ENCODE peak calls at places on chromosome 21, in seven cellular contexts. P is colonic mucosa; I is posterior cingulate gyrus; E is activated CD4-positive, alpha-beta T cell treated with anti-CD3 and anti-CD28 coated beads, Interleukin-2, amount 10 ng/mL, durations not matched to agents 7 days and 5 days; U is stimulated activated CD8-positive, alpha-beta memory T cell treated with anti-CD3 and anti-CD28 coated beads, Interleukin-4, amount 100 ng/mL, for 1 hour; O is stimulated activated naive CD8-positive, alpha-beta T cell treated with anti-CD3 and anti-CD28 coated beads, Interleukin-15, amount 100 ng/mL, for 72 hours; Q is IMR-90. W is an unnamed sample.
A peak's percentile ranks its signal among the peaks of the same experiment; 100 is the strongest.

GRCh38 chr21:35244514-35244913 is 195.4 kb upstream of the RUNX1 start:
- DNase-seq in P (no peak), I (no peak), E (no peak), U (no peak), O (no peak), Q (peak; percentile 77), W (no peak)

GRCh38 chr21:43269461-43269860 is 100.7 kb downstream of the CRYAA start:
- DNase-seq in P (no peak), I (peak; percentile 38), E (peak; percentile 26), U (no peak), O (peak; percentile 35), Q (no peak), W (no peak)

GRCh38 chr21:44949161-44950015 is 9.6 kb downstream of the SLX9 start:
- DNase-seq in P (peak; percentile 91), I (peak; percentile 93), E (peak; percentile 86), U (peak; percentile 67), O (peak; percentile 74), Q (peak; percentile 76), W (peak; percentile 60)

GRCh38 chr21:46551636-46552241 is 53.1 kb downstream of the S100B start:
- DNase-seq in P (no peak), I (no peak), E (peak; percentile 33), U (no peak), O (peak; percentile 66), Q (no peak), W (no peak)

GRCh38 chr21:36263797-36264196 is 56.2 kb upstream of the MORC3 start:
- DNase-seq in P (no peak), I (no peak), E (no peak), U (no peak), O (no peak), Q (no peak), W (no peak)

GRCh38 chr21:42039911-42040351 is 29.8 kb upstream of the ZBTB21 start:
- DNase-seq in P (no peak), I (peak; percentile 27), E (no peak), U (no peak), O (no peak), Q (peak; percentile 96), W (peak; percentile 78)

GRCh38 chr21:39441502-39442475 is 3.8 kb downstream of the LCA5L start:
- DNase-seq in P (no peak), I (no peak), E (peak; percentile 61), U (peak; percentile 3), O (peak; percentile 18), Q (peak; percentile 68), W (peak; percentile 48)

GRCh38 chr21:36783612-36784383 is 84.9 kb downstream of the SIM2 start:
- DNase-seq in P (no peak), I (no peak), E (no peak), U (no peak), O (no peak), Q (peak; percentile 97), W (peak; percentile 68)

GRCh38 chr21:36422279-36423098 is 37.3 kb downstream of the CHAF1B start:
- DNase-seq in P (peak; percentile 62), I (peak; percentile 80), E (peak; percentile 30), U (no peak), O (peak; percentile 13), Q (peak; percentile 71), W (peak; percentile 67)

GRCh38 chr21:17612565-17613241 is at the start of gene BTG3:
- DNase-seq in P (peak; percentile 87), I (peak; percentile 86), E (peak; percentile 80), U (peak; percentile 66), O (peak; percentile 82), Q (peak; percentile 76), W (peak; percentile 33)

GRCh38 chr21:41064325-41064724 is 103.6 kb upstream of the BACE2 start:
- DNase-seq in P (no peak), I (no peak), E (no peak), U (no peak), O (no peak), Q (no peak), W (no peak)

GRCh38 chr21:43572443-43572842 is 86.8 kb downstream of the HSF2BP start:
- DNase-seq in P (no peak), I (no peak), E (no peak), U (no peak), O (no peak), Q (no peak), W (no peak)

GRCh38 chr21:17462276-17462981 is 50.4 kb upstream of the CXADR start:
- DNase-seq in P (peak; percentile 82), I (no peak), E (no peak), U (no peak), O (no peak), Q (peak; percentile 42), W (peak; percentile 73)

GRCh38 chr21:45305831-45306230 is 18.1 kb upstream of the POFUT2 start:
- DNase-seq in P (no peak), I (no peak), E (no peak), U (no peak), O (no peak), Q (no peak), W (peak; percentile 33)

GRCh38 chr21:31893841-31894240 is 21.0 kb downstream of the HUNK start:
- DNase-seq in P (no peak), I (no peak), E (no peak), U (no peak), O (no peak), Q (no peak), W (no peak)

GRCh38 chr21:41815652-41816582 is 49.1 kb upstream of the RIPK4 start:
- DNase-seq in P (no peak), I (peak; percentile 64), E (no peak), U (no peak), O (no peak), Q (no peak), W (no peak)

GRCh38 chr21:14318598-14318997 is 64.3 kb downstream of the HSPA13 start:
- DNase-seq in P (no peak), I (no peak), E (no peak), U (no peak), O (no peak), Q (no peak), W (no peak)

GRCh38 chr21:28737671-28738279 is 254.9 kb downstream of the LTN1 start:
- DNase-seq in P (no peak), I (no peak), E (no peak), U (no peak), O (no peak), Q (peak; percentile 59), W (peak; percentile 29)

GRCh38 chr21:37087188-37087587 is 14.1 kb downstream of the TTC3 start:
- DNase-seq in P (no peak), I (no peak), E (no peak), U (no peak), O (no peak), Q (peak; percentile 82), W (peak; percentile 47)

GRCh38 chr21:33290441-33290840 is 24.3 kb downstream of the IL10RB start:
- DNase-seq in P (peak; percentile 59), I (no peak), E (no peak), U (no peak), O (no peak), Q (no peak), W (no peak)

GRCh38 chr21:27572681-27573080 is 605.8 kb upstream of the ADAMTS5 start:
- DNase-seq in P (no peak), I (no peak), E (no peak), U (no peak), O (no peak), Q (peak; percentile 90), W (peak; percentile 55)

GRCh38 chr21:41185802-41186201 is 17.8 kb downstream of the BACE2 start:
- DNase-seq in P (no peak), I (no peak), E (no peak), U (no peak), O (no peak), Q (no peak), W (no peak)

GRCh38 chr21:43372663-43373386 is 54.1 kb downstream of the SIK1 start:
- DNase-seq in P (no peak), I (no peak), E (no peak), U (no peak), O (no peak), Q (no peak), W (no peak)

GRCh38 chr21:34687065-34687464 is 18.3 kb downstream of the CLIC6 start:
- DNase-seq in P (no peak), I (no peak), E (no peak), U (no peak), O (no peak), Q (no peak), W (no peak)

GRCh38 chr21:18275740-18276139 is 31.1 kb downstream of the CHODL start:
- DNase-seq in P (no peak), I (no peak), E (no peak), U (no peak), O (no peak), Q (no peak), W (no peak)

GRCh38 chr21:35237287-35237686 is 188.2 kb upstream of the RUNX1 start:
- DNase-seq in P (no peak), I (no peak), E (no peak), U (no peak), O (no peak), Q (no peak), W (no peak)

GRCh38 chr21:34996304-34997081 is 52.6 kb downstream of the RUNX1 start:
- DNase-seq in P (no peak), I (no peak), E (no peak), U (no peak), O (no peak), Q (peak; percentile 41), W (no peak)

GRCh38 chr21:46064870-46065214 is 33.1 kb upstream of the COL6A2 start:
- DNase-seq in P (no peak), I (peak; percentile 44), E (no peak), U (no peak), O (no peak), Q (no peak), W (no peak)

GRCh38 chr21:44881586-44881939 is 8.1 kb upstream of the PTTG1IP start:
- DNase-seq in P (no peak), I (peak; percentile 53), E (no peak), U (no peak), O (no peak), Q (no peak), W (no peak)

GRCh38 chr21:18147678-18148077 is 97.0 kb upstream of the CHODL start:
- DNase-seq in P (no peak), I (no peak), E (no peak), U (no peak), O (no peak), Q (no peak), W (no peak)

GRCh38 chr21:32713726-32714125 is 14.1 kb downstream of the SYNJ1 start:
- DNase-seq in P (no peak), I (no peak), E (no peak), U (no peak), O (no peak), Q (no peak), W (no peak)

GRCh38 chr21:39885119-39885848 is 18.0 kb downstream of the PCP4 start:
- DNase-seq in P (no peak), I (peak; percentile 87), E (no peak), U (no peak), O (no peak), Q (no peak), W (no peak)

GRCh38 chr21:38898422-38899098 is 92.8 kb downstream of the ETS2 start:
- DNase-seq in P (no peak), I (no peak), E (no peak), U (no peak), O (no peak), Q (no peak), W (no peak)

GRCh38 chr21:46001821-46002681 is 20.5 kb downstream of the COL6A1 start:
- DNase-seq in P (peak; percentile 17), I (peak; percentile 78), E (no peak), U (no peak), O (no peak), Q (no peak), W (no peak)

GRCh38 chr21:39182484-39183271 is 573 bp downstream of the PSMG1 start:
- DNase-seq in P (peak; percentile 45), I (no peak), E (no peak), U (no peak), O (no peak), Q (no peak), W (peak; percentile 17)

GRCh38 chr21:36747815-36748381 is 49.0 kb downstream of the SIM2 start:
- DNase-seq in P (peak; percentile 54), I (no peak), E (peak; percentile 20), U (no peak), O (peak; percentile 56), Q (peak; percentile 34), W (peak; percentile 18)

GRCh38 chr21:45383615-45384201 is 21.3 kb upstream of the COL18A1 start:
- DNase-seq in P (no peak), I (peak; percentile 61), E (no peak), U (no peak), O (no peak), Q (no peak), W (no peak)